ENCODE peak calls at places on chromosomes 13 and 19, in four cellular contexts. One of them, this sample, is unnamed.

GRCh38 chr19:48095637-48096175 is 14.9 kb downstream of the PLA2G4C start:
- DNase-seq in occipital lobe: no peak
- DNase-seq in NCI-H748 treated with DMSO at 0.1 percent for 48 hours: no peak
- DNase-seq in T-helper 2 cell: no peak
- DNase-seq in this sample: peak

GRCh38 chr13:24267283-24267682 is 42.1 kb upstream of the C1QTNF9 start:
- DNase-seq in NCI-H748 treated with DMSO at 0.1 percent for 48 hours: no peak
- DNase-seq in occipital lobe: no peak
- DNase-seq in T-helper 2 cell: no peak
- DNase-seq in this sample: no peak

GRCh38 chr19:33456076-33456844 is 65.3 kb downstream of the PEPD start:
- DNase-seq in occipital lobe: no peak
- DNase-seq in T-helper 2 cell: no peak
- DNase-seq in NCI-H748 treated with DMSO at 0.1 percent for 48 hours: no peak
- DNase-seq in this sample: no peak

GRCh38 chr19:42511340-42511739 is 16.9 kb downstream of the CEACAM1 start:
- DNase-seq in occipital lobe: no peak
- DNase-seq in T-helper 2 cell: no peak
- DNase-seq in NCI-H748 treated with DMSO at 0.1 percent for 48 hours: no peak
- DNase-seq in this sample: no peak

GRCh38 chr13:108369412-108369811 is 99.9 kb downstream of the TNFSF13B start:
- DNase-seq in occipital lobe: no peak
- DNase-seq in NCI-H748 treated with DMSO at 0.1 percent for 48 hours: no peak
- DNase-seq in T-helper 2 cell: no peak
- DNase-seq in this sample: no peak

GRCh38 chr19:47778089-47778953 is at the start of gene SELENOW:
- DNase-seq in NCI-H748 treated with DMSO at 0.1 percent for 48 hours: peak
- DNase-seq in T-helper 2 cell: peak
- DNase-seq in occipital lobe: peak
- DNase-seq in this sample: peak

GRCh38 chr13:31797154-31797775 is 57.9 kb downstream of the RXFP2 start:
- DNase-seq in NCI-H748 treated with DMSO at 0.1 percent for 48 hours: peak
- DNase-seq in occipital lobe: no peak
- DNase-seq in T-helper 2 cell: no peak
- DNase-seq in this sample: peak

GRCh38 chr13:46403851-46404731 is 17.0 kb upstream of the RUBCNL start:
- DNase-seq in T-helper 2 cell: no peak
- DNase-seq in NCI-H748 treated with DMSO at 0.1 percent for 48 hours: no peak
- DNase-seq in occipital lobe: no peak
- DNase-seq in this sample: no peak

GRCh38 chr13:39599842-39600241 is 3.2 kb downstream of the LHFPL6 start:
- DNase-seq in NCI-H748 treated with DMSO at 0.1 percent for 48 hours: no peak
- DNase-seq in T-helper 2 cell: no peak
- DNase-seq in occipital lobe: no peak
- DNase-seq in this sample: no peak

GRCh38 chr13:113643593-113643992 is 14.4 kb downstream of the ATP4B start:
- DNase-seq in occipital lobe: no peak
- DNase-seq in T-helper 2 cell: no peak
- DNase-seq in NCI-H748 treated with DMSO at 0.1 percent for 48 hours: no peak
- DNase-seq in this sample: no peak

GRCh38 chr13:112174476-112175110 is 107.6 kb downstream of the SOX1 start:
- DNase-seq in occipital lobe: no peak
- DNase-seq in T-helper 2 cell: no peak
- DNase-seq in NCI-H748 treated with DMSO at 0.1 percent for 48 hours: no peak
- DNase-seq in this sample: peak

GRCh38 chr19:8065489-8066261 is 13.1 kb downstream of the CCL25 start:
- DNase-seq in T-helper 2 cell: no peak
- DNase-seq in NCI-H748 treated with DMSO at 0.1 percent for 48 hours: no peak
- DNase-seq in occipital lobe: no peak
- DNase-seq in this sample: no peak

GRCh38 chr19:39550197-39550596 is 10.2 kb upstream of the EID2 start:
- DNase-seq in NCI-H748 treated with DMSO at 0.1 percent for 48 hours: no peak
- DNase-seq in T-helper 2 cell: no peak
- DNase-seq in occipital lobe: no peak
- DNase-seq in this sample: no peak

GRCh38 chr19:55230780-55231179 is 2.2 kb upstream of the TMEM86B start:
- DNase-seq in occipital lobe: no peak
- DNase-seq in T-helper 2 cell: no peak
- DNase-seq in NCI-H748 treated with DMSO at 0.1 percent for 48 hours: no peak
- DNase-seq in this sample: no peak

GRCh38 chr13:75393839-75394238 is 88.1 kb downstream of the TBC1D4 start:
- DNase-seq in occipital lobe: no peak
- DNase-seq in T-helper 2 cell: no peak
- DNase-seq in NCI-H748 treated with DMSO at 0.1 percent for 48 hours: no peak
- DNase-seq in this sample: no peak

GRCh38 chr19:33445752-33446070 is 72.2 kb downstream of the CEBPG start:
- DNase-seq in T-helper 2 cell: no peak
- DNase-seq in occipital lobe: no peak
- DNase-seq in NCI-H748 treated with DMSO at 0.1 percent for 48 hours: no peak
- DNase-seq in this sample: no peak

GRCh38 chr19:46480409-46480808 is 9.0 kb upstream of the PNMA8A start:
- DNase-seq in NCI-H748 treated with DMSO at 0.1 percent for 48 hours: no peak
- DNase-seq in occipital lobe: no peak
- DNase-seq in T-helper 2 cell: no peak
- DNase-seq in this sample: no peak

GRCh38 chr13:47033216-47033615 is 136.4 kb upstream of the HTR2A start:
- DNase-seq in occipital lobe: no peak
- DNase-seq in T-helper 2 cell: no peak
- DNase-seq in NCI-H748 treated with DMSO at 0.1 percent for 48 hours: no peak
- DNase-seq in this sample: peak

GRCh38 chr13:36865265-36865664 is 46.2 kb downstream of the RFXAP start:
- DNase-seq in occipital lobe: no peak
- DNase-seq in NCI-H748 treated with DMSO at 0.1 percent for 48 hours: no peak
- DNase-seq in T-helper 2 cell: no peak
- DNase-seq in this sample: no peak

GRCh38 chr13:33520480-33520839 is 234.9 kb upstream of the STARD13 start:
- DNase-seq in occipital lobe: no peak
- DNase-seq in T-helper 2 cell: no peak
- DNase-seq in NCI-H748 treated with DMSO at 0.1 percent for 48 hours: no peak
- DNase-seq in this sample: no peak

GRCh38 chr19:24099829-24100228 is 12.8 kb downstream of the ZNF254 start:
- DNase-seq in occipital lobe: no peak
- DNase-seq in NCI-H748 treated with DMSO at 0.1 percent for 48 hours: no peak
- DNase-seq in T-helper 2 cell: no peak
- DNase-seq in this sample: no peak

GRCh38 chr19:7391218-7391670 is 42.5 kb downstream of the ARHGEF18 start:
- DNase-seq in occipital lobe: no peak
- DNase-seq in NCI-H748 treated with DMSO at 0.1 percent for 48 hours: no peak
- DNase-seq in T-helper 2 cell: no peak
- DNase-seq in this sample: peak

GRCh38 chr13:44155422-44156293 is 218.0 kb upstream of the SERP2 start:
- DNase-seq in T-helper 2 cell: no peak
- DNase-seq in NCI-H748 treated with DMSO at 0.1 percent for 48 hours: no peak
- DNase-seq in occipital lobe: peak
- DNase-seq in this sample: no peak

GRCh38 chr19:54431255-54431838 is 16.1 kb downstream of the TTYH1 start:
- DNase-seq in T-helper 2 cell: no peak
- DNase-seq in occipital lobe: no peak
- DNase-seq in NCI-H748 treated with DMSO at 0.1 percent for 48 hours: no peak
- DNase-seq in this sample: peak

GRCh38 chr19:50496189-50497029 is 14.6 kb downstream of the JOSD2 start:
- DNase-seq in NCI-H748 treated with DMSO at 0.1 percent for 48 hours: no peak
- DNase-seq in T-helper 2 cell: no peak
- DNase-seq in occipital lobe: peak
- DNase-seq in this sample: peak